ENCODE peak calls at places on chromosomes 11 and 22, in six cellular contexts. J is thoracic aorta, W is GM23248, I is heart right ventricle, S is A549, M is substantia nigra. E is an unnamed sample.

GRCh38 chr11:108697872-108698473 is 33.1 kb downstream of the DDX10 start:
- DNase-seq in M (peak; percentile 8), J (no peak), I (no peak), S (peak; percentile 67), W (peak; percentile 85), E (no peak)

GRCh38 chr11:115525600-115526006 is 21.4 kb upstream of the CADM1 start:
- DNase-seq in I (no peak), S (no peak), W (no peak), M (no peak), J (no peak), E (no peak)

GRCh38 chr11:19437760-19438159 is 197.0 kb upstream of the E2F8 start:
- DNase-seq in I (no peak), S (peak; percentile 39), W (peak; percentile 83), J (no peak), M (no peak), E (no peak)

GRCh38 chr11:15770798-15771414 is 585.4 kb downstream of the SOX6 start:
- DNase-seq in S (peak; percentile 36), J (no peak), M (no peak), W (peak; percentile 41), I (no peak), E (no peak)

GRCh38 chr11:134668076-134668475 is 256.0 kb upstream of the B3GAT1 start:
- DNase-seq in M (no peak), W (no peak), I (no peak), S (no peak), J (no peak), E (no peak)

GRCh38 chr11:44632466-44633123 is 67.1 kb downstream of the CD82 start:
- DNase-seq in I (peak; percentile 51), W (peak; percentile 55), S (peak; percentile 56), J (no peak), M (peak; percentile 33), E (no peak)

GRCh38 chr22:21902296-21903087 is 35.0 kb upstream of the MAPK1 start:
- DNase-seq in W (no peak), M (no peak), J (no peak), S (no peak), I (no peak), E (no peak)

GRCh38 chr11:88656315-88656714 is 318.8 kb upstream of the CTSC start:
- DNase-seq in W (no peak), I (no peak), J (no peak), M (no peak), S (no peak), E (no peak)

GRCh38 chr11:26418391-26418790 is 86.5 kb downstream of the ANO3 start:
- DNase-seq in I (no peak), S (no peak), M (no peak), J (no peak), W (peak; percentile 4), E (no peak)

GRCh38 chr11:3200388-3201111 is 18.1 kb downstream of the MRGPRG start:
- DNase-seq in J (no peak), S (no peak), W (no peak), M (no peak), I (no peak), E (no peak)

GRCh38 chr11:31375866-31376265 is 6.2 kb downstream of the DNAJC24 start:
- DNase-seq in S (no peak), J (no peak), W (no peak), I (no peak), M (no peak), E (no peak)

GRCh38 chr11:88146106-88146505 is 29.1 kb downstream of the RAB38 start:
- DNase-seq in W (no peak), I (no peak), J (no peak), M (no peak), S (no peak), E (no peak)

GRCh38 chr11:111447931-111448330 is 64.3 kb downstream of the BTG4 start:
- DNase-seq in I (no peak), J (no peak), W (no peak), S (no peak), M (no peak), E (no peak)

GRCh38 chr11:36237341-36237740 is 51.9 kb downstream of the COMMD9 start:
- DNase-seq in I (no peak), J (no peak), M (no peak), W (no peak), S (no peak), E (no peak)

GRCh38 chr22:39607093-39607492 is 36.5 kb downstream of the CACNA1I start:
- DNase-seq in I (no peak), J (no peak), M (no peak), S (no peak), W (no peak), E (no peak)

GRCh38 chr22:38601221-38601764 is 31.3 kb upstream of the DMC1 start:
- DNase-seq in M (no peak), I (no peak), J (no peak), W (no peak), S (no peak), E (no peak)

GRCh38 chr11:73931039-73931645 is 19.7 kb upstream of the DNAJB13 start:
- DNase-seq in S (peak; percentile 87), J (no peak), M (peak; percentile 29), I (no peak), W (peak; percentile 89), E (peak; percentile 6)

GRCh38 chr22:37244114-37244921 is at the start of gene RAC2:
- DNase-seq in J (no peak), M (peak; percentile 22), I (peak; percentile 71), S (no peak), W (peak; percentile 73), E (no peak)

GRCh38 chr11:129589190-129589589 is 213.5 kb downstream of the BARX2 start:
- DNase-seq in M (no peak), S (no peak), J (no peak), W (no peak), I (no peak), E (no peak)

GRCh38 chr11:123157995-123158394 is 37.1 kb downstream of the CLMP start:
- DNase-seq in M (no peak), I (no peak), S (no peak), J (no peak), W (no peak), E (no peak)

GRCh38 chr22:49776053-49776511 is 51.6 kb downstream of the BRD1 start:
- DNase-seq in I (no peak), J (no peak), W (no peak), S (no peak), M (no peak), E (no peak)

GRCh38 chr11:104997288-104997687 is 25.7 kb downstream of the CASP5 start:
- DNase-seq in J (no peak), W (no peak), M (no peak), I (no peak), S (peak; percentile 33), E (no peak)

GRCh38 chr22:27576815-27577564 is 224.6 kb downstream of the MN1 start:
- DNase-seq in I (peak; percentile 40), S (no peak), W (no peak), M (no peak), J (no peak), E (no peak)

GRCh38 chr11:2366271-2366670 is 10.8 kb upstream of the CD81 start:
- DNase-seq in I (no peak), S (no peak), J (no peak), W (no peak), M (peak; percentile 71), E (peak; percentile 41)

GRCh38 chr22:24486501-24486921 is 8.6 kb upstream of the UPB1 start:
- DNase-seq in S (no peak), M (no peak), I (no peak), J (no peak), W (peak; percentile 91), E (no peak)

DNA sequence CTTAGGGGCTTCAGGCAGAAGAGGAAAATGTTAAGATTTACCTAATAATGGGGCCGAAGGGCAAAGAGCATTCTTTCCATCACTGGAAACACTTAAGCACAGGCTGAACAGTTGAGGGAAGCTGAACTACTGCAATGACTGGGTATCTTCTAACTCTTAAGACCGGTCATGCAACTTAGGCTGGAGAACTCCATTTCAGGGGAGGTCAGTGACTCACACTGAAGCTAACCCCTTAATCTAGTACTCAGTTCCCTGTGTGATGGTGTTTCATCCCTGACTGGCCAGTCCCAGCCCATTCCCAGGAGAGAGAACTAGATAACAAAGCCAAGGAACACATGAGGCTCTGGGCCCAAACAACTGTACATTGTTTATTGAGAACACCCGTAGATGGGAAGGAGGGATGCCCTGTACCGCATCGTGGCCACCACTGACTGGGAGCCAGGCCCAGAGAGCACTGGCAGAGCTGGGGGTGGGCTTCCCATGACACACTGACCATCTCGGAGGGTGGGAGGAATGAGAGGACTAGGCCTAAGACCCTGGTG is 10.5 kb downstream of the RPL27A start:
- DNase-seq in M (no peak), J (no peak), S (no peak), I (no peak), W (peak; percentile 19), E (no peak)
- H3K27ac ChIP-seq in M (peak overlapping the region; percentile 23), J (peak overlapping the region; percentile 3), S (no peak overlapping the region), I (no peak overlapping the region), W (no peak overlapping the region), E (no peak overlapping the region)

GRCh38 chr11:72260574-72260973 is 16.6 kb upstream of the PHOX2A start:
- DNase-seq in M (no peak), J (no peak), W (no peak), S (no peak), I (no peak), E (no peak)

GRCh38 chr11:72263363-72263762 is 19.4 kb upstream of the PHOX2A start:
- DNase-seq in I (no peak), J (no peak), M (no peak), S (peak; percentile 53), W (peak; percentile 65), E (no peak)

GRCh38 chr11:72254299-72254993 is 10.5 kb upstream of the PHOX2A start:
- DNase-seq in J (no peak), S (no peak), M (no peak), W (no peak), I (no peak), E (no peak)

GRCh38 chr11:72257551-72257950 is 13.6 kb upstream of the PHOX2A start:
- DNase-seq in J (no peak), S (no peak), I (no peak), M (no peak), W (no peak), E (no peak)

GRCh38 chr11:72259490-72259889 is 15.5 kb upstream of the PHOX2A start:
- DNase-seq in J (no peak), W (no peak), M (no peak), S (no peak), I (no peak), E (no peak)
- H3K27ac ChIP-seq in J (no peak overlapping the region), W (no peak overlapping the region), M (no peak overlapping the region), S (no peak overlapping the region), I (no peak overlapping the region), E (no peak overlapping the region)

GRCh38 chr11:124277809-124278208 is 21.6 kb downstream of the OR8G5 start:
- DNase-seq in M (no peak), J (no peak), S (no peak), W (no peak), I (no peak), E (no peak)
- H3K27ac ChIP-seq in M (no peak overlapping the region), J (no peak overlapping the region), S (no peak overlapping the region), W (no peak overlapping the region), I (no peak overlapping the region), E (no peak overlapping the region)

GRCh38 chr11:33920838-33921613 is 29.1 kb upstream of the LMO2 start:
- DNase-seq in M (no peak), W (peak; percentile 44), S (no peak), J (no peak), I (no peak), E (no peak)

GRCh38 chr11:33915521-33915920 is 23.6 kb upstream of the LMO2 start:
- DNase-seq in S (no peak), M (no peak), I (no peak), J (no peak), W (no peak), E (no peak)

GRCh38 chr11:33913991-33914390 is 22.1 kb upstream of the LMO2 start:
- DNase-seq in S (no peak), J (no peak), I (no peak), W (no peak), M (no peak), E (no peak)

GRCh38 chr11:33916736-33917135 is 24.9 kb upstream of the LMO2 start:
- DNase-seq in M (no peak), I (no peak), J (no peak), W (no peak), S (no peak), E (no peak)

GRCh38 chr11:33919645-33920044 is 27.8 kb upstream of the LMO2 start:
- DNase-seq in I (no peak), M (no peak), W (no peak), J (no peak), S (no peak), E (no peak)
- H3K27ac ChIP-seq in I (no peak overlapping the region), M (no peak overlapping the region), W (no peak overlapping the region), J (no peak overlapping the region), S (no peak overlapping the region), E (no peak overlapping the region)